ENCODE peak calls at places on chromosomes 16 and 17, in six cellular contexts. Q is GM12878, P is A549, C is HepG2, Z is K562, M is IMR-90. S is an unnamed sample. For H3K4me1, the result is how much of the 10 kb centered on the place peaks cover.

GRCh38 chr16:49912688-49913087 is 56.8 kb upstream of the ZNF423 start:
- DNase-seq in Z (no peak), M (no peak), P (no peak), C (no peak), Q (no peak), S (no peak)

GRCh38 chr17:34387566-34387965 is 24.5 kb upstream of the CCL1 start:
- DNase-seq in Q (no peak), P (no peak), Z (no peak), C (no peak), M (no peak), S (no peak)

GRCh38 chr16:1980026-1980769 is 1.1 kb downstream of the NOXO1 start:
- DNase-seq in P (no peak), Z (no peak), Q (no peak), C (no peak), M (no peak), S (no peak)

GRCh38 chr16:87667443-87667842 is 65.1 kb downstream of the JPH3 start:
- DNase-seq in Q (no peak), Z (no peak), P (no peak), C (no peak), M (no peak), S (no peak)

GRCh38 chr17:1746975-1747543 is 4.4 kb downstream of the SERPINF2 start:
- DNase-seq in Z (no peak), C (no peak), Q (no peak), P (no peak), M (no peak), S (no peak)

GRCh38 chr17:34420254-34420766 is 57.3 kb upstream of the CCL1 start:
- DNase-seq in Q (peak), M (peak), P (peak), Z (peak), C (peak), S (peak)

GRCh38 chr16:88570691-88571092 is 489 bp downstream of the ZC3H18 start:
- DNase-seq in M (no peak), Q (no peak), C (no peak), Z (peak), P (no peak), S (no peak)

GRCh38 chr17:57253307-57254065 is 2.8 kb upstream of the MSI2 start:
- DNase-seq in P (no peak), M (no peak), Z (no peak), C (no peak), Q (no peak), S (no peak)

GRCh38 chr16:67885976-67886375 is 1.3 kb downstream of the NRN1L start:
- DNase-seq in M (no peak), Z (no peak), P (no peak), Q (no peak), C (no peak), S (no peak)

GRCh38 chr17:67413399-67413798 is 36.3 kb downstream of the PITPNC1 start:
- DNase-seq in Q (no peak), P (no peak), M (no peak), C (no peak), Z (no peak), S (no peak)

GRCh38 chr17:73003487-73003886 is 89.0 kb downstream of the SLC39A11 start:
- DNase-seq in C (peak), Q (no peak), M (no peak), Z (no peak), P (peak), S (no peak)

GRCh38 chr17:68660302-68660701 is 59.1 kb upstream of the FAM20A start:
- DNase-seq in M (no peak), Q (no peak), C (no peak), P (no peak), Z (no peak), S (no peak)

GRCh38 chr17:68657166-68657940 is 56.2 kb upstream of the FAM20A start:
- DNase-seq in Q (no peak), P (no peak), C (no peak), Z (no peak), M (no peak), S (no peak)

GRCh38 chr17:68656666-68657065 is 55.5 kb upstream of the FAM20A start:
- DNase-seq in Q (no peak), P (no peak), C (no peak), Z (no peak), M (no peak), S (no peak)

GRCh38 chr17:68661265-68662036 is 60.3 kb upstream of the FAM20A start:
- DNase-seq in P (no peak), Z (no peak), M (no peak), C (no peak), Q (no peak), S (no peak)

DNA sequence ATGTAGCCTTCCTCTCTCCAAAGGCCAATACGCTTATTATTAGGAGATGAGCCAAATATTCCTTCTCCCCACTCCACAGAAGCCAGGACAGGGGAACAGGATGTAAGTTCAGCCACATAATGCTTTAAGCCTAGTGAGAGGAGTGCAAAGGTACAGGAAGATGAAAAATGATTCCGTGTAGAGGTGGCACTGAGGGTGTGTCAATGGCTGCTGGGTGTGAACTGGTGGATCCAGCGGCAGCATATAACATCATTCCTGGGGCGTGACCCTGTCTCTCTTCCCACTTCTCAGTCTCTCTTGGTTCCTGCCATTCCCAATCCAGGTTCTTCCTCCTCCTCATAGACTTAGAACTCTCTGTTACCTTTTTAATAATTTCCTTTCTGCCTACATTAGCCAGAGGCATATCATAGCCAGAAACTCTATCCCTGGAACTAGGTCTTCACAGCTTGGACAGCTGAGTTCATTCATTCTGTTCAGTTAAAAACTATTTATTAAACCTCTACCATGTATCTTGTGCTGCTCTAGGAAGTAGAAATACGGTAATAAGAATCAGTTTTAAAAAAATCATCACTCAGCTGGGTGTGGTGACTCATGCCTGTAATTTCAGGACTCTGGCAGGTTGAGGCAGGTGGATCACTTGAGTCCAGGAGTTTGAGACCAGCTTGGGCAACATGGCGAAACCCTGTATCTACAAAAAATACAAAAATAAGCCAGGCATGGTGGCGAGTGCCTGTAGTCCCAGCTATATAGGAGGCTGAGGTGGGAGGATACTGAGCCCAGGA is 58.0 kb upstream of the FAM20A start:
- DNase-seq in C (no peak), P (no peak), M (no peak), Q (no peak), Z (no peak), S (no peak)
- TF ChIP-seq SMC3 in C (no peak), P (no peak), M (no peak), Q (no peak), Z (no peak), S (no peak)

GRCh38 chr17:17127156-17127555 is 79.0 kb downstream of the PLD6 start:
- DNase-seq in P (no peak), Q (no peak), Z (no peak), M (no peak), C (no peak), S (no peak)
- H3K4me1 ChIP-seq in P (under half), Q (under half), Z (under half), M (under half), C (under half), S (under half)

GRCh38 chr17:13734880-13735279 is 133.2 kb upstream of the HS3ST3A1 start:
- DNase-seq in C (no peak), M (no peak), Q (no peak), Z (no peak), P (no peak), S (no peak)

GRCh38 chr17:13740692-13741091 is 139.0 kb upstream of the HS3ST3A1 start:
- DNase-seq in C (no peak), M (no peak), P (no peak), Z (no peak), Q (no peak), S (no peak)

GRCh38 chr17:13735444-13735843 is 133.7 kb upstream of the HS3ST3A1 start:
- DNase-seq in C (no peak), P (peak), M (peak), Q (no peak), Z (no peak), S (peak)

GRCh38 chr17:13735861-13736260 is 134.1 kb upstream of the HS3ST3A1 start:
- DNase-seq in C (no peak), Z (no peak), P (no peak), M (no peak), Q (no peak), S (peak)

GRCh38 chr17:13736915-13737314 is 135.2 kb upstream of the HS3ST3A1 start:
- DNase-seq in Q (no peak), Z (no peak), M (peak), P (no peak), C (no peak), S (no peak)
- TF ChIP-seq SMC3 in Q (no peak), Z (no peak), M (no peak), P (no peak), C (no peak), S (no peak)

DNA sequence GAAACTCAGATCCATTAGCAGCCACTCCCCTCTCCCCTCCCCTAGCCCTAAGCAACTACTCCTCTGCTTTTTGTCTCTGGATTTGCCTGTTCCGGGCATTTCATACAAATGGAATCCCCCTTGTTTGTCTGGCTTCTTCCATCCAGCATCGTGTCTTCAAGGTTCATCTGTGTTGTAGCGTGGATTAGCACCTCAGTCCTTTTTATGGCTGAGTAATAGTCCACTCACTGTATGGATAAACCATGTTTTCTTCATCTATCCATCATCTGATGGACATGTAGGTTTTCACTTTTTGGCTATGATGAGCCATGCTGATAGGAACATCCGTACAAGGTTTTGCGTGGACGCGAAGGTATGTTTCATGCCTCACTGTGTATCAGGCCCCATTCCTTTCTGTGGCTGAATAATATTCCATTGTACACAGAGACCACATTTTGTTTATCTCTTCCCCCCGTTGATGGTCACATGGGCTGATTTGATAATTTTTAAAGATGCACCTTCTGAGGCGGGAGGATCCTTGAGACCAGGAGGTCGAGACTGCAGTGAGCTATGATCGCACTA is 8.9 kb upstream of the GSE1 start:
- DNase-seq in M (no peak), Z (no peak), Q (no peak), C (no peak), P (no peak), S (no peak)
- H3K4me1 ChIP-seq in M (under half), Z (half or more), Q (under half), C (under half), P (under half), S (half or more)